ENCODE peak calls at places on chromosomes 4 and X, in six cellular contexts. G is SJSA1, B is GM12892, Q is iris pigment epithelial cell, J is sciatic nerve, P is EL. W is an unnamed sample.

GRCh38 chrX:130801901-130802300 is 101.1 kb downstream of the ENOX2 start:
- DNase-seq in Q (peak; percentile 3), G (no peak), J (no peak), B (no peak), P (no peak), W (no peak)

GRCh38 chr4:149884529-149885206 is 69.0 kb upstream of the IQCM start:
- DNase-seq in G (no peak), Q (no peak), B (no peak), J (no peak), P (no peak), W (no peak)

GRCh38 chr4:102819588-102820365 is 7.6 kb downstream of the UBE2D3 start:
- DNase-seq in P (no peak), J (no peak), G (no peak), B (no peak), Q (peak; percentile 68), W (no peak)

GRCh38 chrX:109384569-109385174 is 97.2 kb downstream of the GUCY2F start:
- DNase-seq in B (no peak), J (no peak), Q (peak; percentile 34), G (no peak), P (peak; percentile 11), W (no peak)

GRCh38 chr4:5956285-5957021 is 61.8 kb downstream of the C4orf50 start:
- DNase-seq in B (no peak), Q (no peak), P (peak; percentile 6), G (no peak), J (peak; percentile 51), W (no peak)

GRCh38 chr4:85779165-85779564 is 304.2 kb downstream of the ARHGAP24 start:
- DNase-seq in B (no peak), Q (peak; percentile 80), P (peak; percentile 47), G (no peak), J (no peak), W (no peak)

GRCh38 chrX:121641560-121641959 is 594.1 kb downstream of the GLUD2 start:
- DNase-seq in G (no peak), B (no peak), P (peak; percentile 73), J (no peak), Q (peak; percentile 70), W (peak; percentile 12)

GRCh38 chr4:34953145-34953799 is 1291.0 kb downstream of the ARAP2 start:
- DNase-seq in P (no peak), J (no peak), G (no peak), Q (no peak), B (no peak), W (no peak)

GRCh38 chrX:46770817-46771163 is 11.9 kb upstream of the SLC9A7 start:
- DNase-seq in G (peak; percentile 39), J (no peak), B (no peak), Q (peak; percentile 92), P (peak; percentile 83), W (no peak)

GRCh38 chr4:27888523-27888922 is 1027.9 kb downstream of the STIM2 start:
- DNase-seq in Q (no peak), B (no peak), P (no peak), J (no peak), G (no peak), W (no peak)

GRCh38 chr4:31089815-31090214 is 369.6 kb downstream of the PCDH7 start:
- DNase-seq in P (no peak), G (no peak), Q (peak; percentile 89), B (no peak), J (no peak), W (no peak)

GRCh38 chr4:24765331-24765990 is 29.9 kb upstream of the SOD3 start:
- DNase-seq in B (no peak), P (peak; percentile 19), Q (peak; percentile 32), G (no peak), J (no peak), W (no peak)

GRCh38 chr4:33062155-33062554 is 2342.0 kb downstream of the PCDH7 start:
- DNase-seq in Q (peak; percentile 10), P (no peak), G (no peak), J (no peak), B (no peak), W (no peak)

GRCh38 chr4:140133576-140133975 is 20.4 kb downstream of the MAML3 start:
- DNase-seq in J (no peak), G (no peak), P (no peak), Q (no peak), B (no peak), W (no peak)

GRCh38 chr4:38013461-38014366 is 53.5 kb downstream of the PTTG2 start:
- DNase-seq in G (no peak), P (peak; percentile 23), Q (peak; percentile 28), J (no peak), B (no peak), W (no peak)

GRCh38 chr4:82780398-82781231 is 18.0 kb downstream of the SCD5 start:
- DNase-seq in J (peak; percentile 93), G (peak; percentile 96), P (peak; percentile 70), Q (peak; percentile 80), B (no peak), W (peak; percentile 88)

GRCh38 chrX:70998402-70999027 is 67.6 kb upstream of the SLC7A3 start:
- DNase-seq in J (no peak), B (no peak), G (peak; percentile 71), Q (peak; percentile 56), P (peak; percentile 40), W (no peak)

GRCh38 chr4:39047691-39048090 is 14.3 kb upstream of the KLHL5 start:
- DNase-seq in J (no peak), P (peak; percentile 45), Q (peak; percentile 72), G (no peak), B (no peak), W (no peak)

GRCh38 chr4:158809611-158810486 is 41.0 kb downstream of the FNIP2 start:
- DNase-seq in Q (peak; percentile 92), G (peak; percentile 75), J (no peak), P (peak; percentile 92), B (no peak), W (no peak)

GRCh38 chr4:23789765-23790164 is 100.1 kb downstream of the PPARGC1A start:
- DNase-seq in J (peak; percentile 64), G (no peak), B (no peak), Q (peak; percentile 2), P (peak; percentile 83), W (peak; percentile 7)

GRCh38 chr4:123229326-123229725 is 167.3 kb upstream of the SPRY1 start:
- DNase-seq in G (no peak), J (no peak), P (no peak), B (no peak), Q (no peak), W (no peak)

GRCh38 chrX:27599928-27600327 is 9.8 kb downstream of the DCAF8L2 start:
- DNase-seq in G (no peak), J (no peak), Q (peak; percentile 63), B (no peak), P (no peak), W (no peak)

GRCh38 chr4:89303177-89303576 is 4.4 kb downstream of the GPRIN3 start:
- DNase-seq in J (no peak), P (no peak), B (no peak), Q (no peak), G (no peak), W (no peak)

GRCh38 chr4:140300271-140300970 is 73.0 kb upstream of the SCOC start:
- DNase-seq in G (peak; percentile 50), P (peak; percentile 83), Q (peak; percentile 71), J (no peak), B (no peak), W (no peak)

GRCh38 chrX:107775734-107776511 is at the start of gene TSC22D3:
- DNase-seq in Q (peak; percentile 66), B (peak; percentile 57), P (peak; percentile 64), J (peak; percentile 82), G (peak; percentile 69), W (no peak)

GRCh38 chr4:42570221-42570620 is 86.7 kb downstream of the ATP8A1 start:
- DNase-seq in J (peak; percentile 63), B (no peak), G (no peak), P (no peak), Q (no peak), W (no peak)

GRCh38 chrX:153226344-153227190 is 47.5 kb downstream of the MAGEA1 start:
- DNase-seq in B (no peak), P (peak; percentile 57), G (no peak), J (peak; percentile 71), Q (peak; percentile 88), W (no peak)

GRCh38 chr4:89579776-89580175 is 257.2 kb downstream of the SNCA start:
- DNase-seq in P (no peak), B (no peak), Q (peak; percentile 19), J (no peak), G (no peak), W (no peak)